ENCODE peak calls at places on chromosomes 1 and 21, in four cellular contexts. One of them, this sample, is unnamed.

GRCh38 chr1:76073471-76073870 is 1.1 kb upstream of the ST6GALNAC3 start:
- DNase-seq in mesendoderm: peak; percentile 62
- DNase-seq in body of pancreas: no peak
- DNase-seq in Karpas-422: no peak
- DNase-seq in this sample: peak; percentile 23

GRCh38 chr1:175313672-175314225 is 121.2 kb upstream of the KIAA0040 start:
- DNase-seq in mesendoderm: no peak
- DNase-seq in body of pancreas: no peak
- DNase-seq in Karpas-422: no peak
- DNase-seq in this sample: peak; percentile 9

GRCh38 chr1:31413405-31414005 is 492 bp downstream of the SERINC2 start:
- DNase-seq in mesendoderm: peak; percentile 51
- DNase-seq in body of pancreas: peak; percentile 80
- DNase-seq in Karpas-422: no peak
- DNase-seq in this sample: peak; percentile 87

GRCh38 chr1:28631713-28632112 is 11.2 kb downstream of the TAF12 start:
- DNase-seq in mesendoderm: no peak
- DNase-seq in body of pancreas: no peak
- DNase-seq in Karpas-422: no peak
- DNase-seq in this sample: no peak

GRCh38 chr1:1422465-1423244 is 1.6 kb upstream of the ANKRD65 start:
- DNase-seq in mesendoderm: peak; percentile 99
- DNase-seq in body of pancreas: no peak
- DNase-seq in Karpas-422: peak; percentile 71
- DNase-seq in this sample: peak; percentile 69

GRCh38 chr21:29441651-29442050 is 142.9 kb downstream of the BACH1 start:
- DNase-seq in mesendoderm: no peak
- DNase-seq in body of pancreas: no peak
- DNase-seq in Karpas-422: no peak
- DNase-seq in this sample: no peak

GRCh38 chr1:173042806-173043205 is 7.9 kb downstream of the TNFSF18 start:
- DNase-seq in mesendoderm: peak; percentile 35
- DNase-seq in body of pancreas: no peak
- DNase-seq in Karpas-422: no peak
- DNase-seq in this sample: no peak

GRCh38 chr1:180267761-180268555 is 37.9 kb downstream of the LHX4 start:
- DNase-seq in mesendoderm: no peak
- DNase-seq in body of pancreas: no peak
- DNase-seq in Karpas-422: no peak
- DNase-seq in this sample: no peak

GRCh38 chr1:20430355-20431290 is 55.4 kb downstream of the CAMK2N1 start:
- DNase-seq in mesendoderm: peak; percentile 82
- DNase-seq in body of pancreas: peak; percentile 15
- DNase-seq in Karpas-422: peak; percentile 77
- DNase-seq in this sample: peak; percentile 62

GRCh38 chr1:19765623-19766022 is 34.1 kb downstream of the TMCO4 start:
- DNase-seq in mesendoderm: peak; percentile 94
- DNase-seq in body of pancreas: no peak
- DNase-seq in Karpas-422: no peak
- DNase-seq in this sample: peak; percentile 99

GRCh38 chr1:27253611-27254010 is 19.2 kb downstream of the WDTC1 start:
- DNase-seq in mesendoderm: no peak
- DNase-seq in body of pancreas: no peak
- DNase-seq in Karpas-422: peak; percentile 68
- DNase-seq in this sample: no peak

GRCh38 chr1:118716775-118717174 is 271.4 kb downstream of the TBX15 start:
- DNase-seq in mesendoderm: peak; percentile 17
- DNase-seq in body of pancreas: no peak
- DNase-seq in Karpas-422: no peak
- DNase-seq in this sample: peak; percentile 25

GRCh38 chr1:41698916-41699860 is 214.7 kb upstream of the EDN2 start:
- DNase-seq in mesendoderm: no peak
- DNase-seq in body of pancreas: no peak
- DNase-seq in Karpas-422: no peak
- DNase-seq in this sample: no peak

GRCh38 chr1:87872692-87873091 is 544.0 kb downstream of the LMO4 start:
- DNase-seq in mesendoderm: no peak
- DNase-seq in body of pancreas: no peak
- DNase-seq in Karpas-422: peak; percentile 58
- DNase-seq in this sample: no peak

GRCh38 chr1:174217787-174218574 is 58.7 kb downstream of the RABGAP1L start:
- DNase-seq in mesendoderm: peak; percentile 34
- DNase-seq in body of pancreas: no peak
- DNase-seq in Karpas-422: peak; percentile 75
- DNase-seq in this sample: peak; percentile 55

GRCh38 chr21:36048357-36048756 is 12.0 kb downstream of the SETD4 start:
- DNase-seq in mesendoderm: no peak
- DNase-seq in body of pancreas: no peak
- DNase-seq in Karpas-422: no peak
- DNase-seq in this sample: no peak
- H3K36me3 ChIP-seq in mesendoderm: peaks cover 23% of the 10 kb centered on the region
- H3K36me3 ChIP-seq in body of pancreas: peaks cover 29% of the 10 kb centered on the region
- H3K36me3 ChIP-seq in Karpas-422: peaks cover 31% of the 10 kb centered on the region
- H3K36me3 ChIP-seq in this sample: peaks cover 66% of the 10 kb centered on the region

GRCh38 chr1:36258960-36259344 is 34.7 kb downstream of the THRAP3 start:
- DNase-seq in mesendoderm: no peak
- DNase-seq in body of pancreas: no peak
- DNase-seq in Karpas-422: no peak
- DNase-seq in this sample: no peak
- H3K4me1 ChIP-seq in mesendoderm: no peaks in the 10 kb centered on the region
- H3K4me1 ChIP-seq in body of pancreas: peaks cover 29% of the 10 kb centered on the region
- H3K4me1 ChIP-seq in Karpas-422: peaks cover 73% of the 10 kb centered on the region
- H3K4me1 ChIP-seq in this sample: no peaks in the 10 kb centered on the region

GRCh38 chr1:244852694-244853093 is 11.6 kb downstream of the HNRNPU start:
- DNase-seq in mesendoderm: no peak
- DNase-seq in body of pancreas: no peak
- DNase-seq in Karpas-422: peak; percentile 41
- DNase-seq in this sample: no peak

GRCh38 chr1:244849189-244849866 is 13.9 kb downstream of the COX20 start:
- DNase-seq in mesendoderm: no peak
- DNase-seq in body of pancreas: no peak
- DNase-seq in Karpas-422: no peak
- DNase-seq in this sample: no peak

GRCh38 chr1:244850099-244850852 is 14.1 kb downstream of the HNRNPU start:
- DNase-seq in mesendoderm: no peak
- DNase-seq in body of pancreas: no peak
- DNase-seq in Karpas-422: no peak
- DNase-seq in this sample: no peak

GRCh38 chr1:244850896-244851295 is 13.4 kb downstream of the HNRNPU start:
- DNase-seq in mesendoderm: no peak
- DNase-seq in body of pancreas: no peak
- DNase-seq in Karpas-422: peak; percentile 41
- DNase-seq in this sample: no peak

DNA sequence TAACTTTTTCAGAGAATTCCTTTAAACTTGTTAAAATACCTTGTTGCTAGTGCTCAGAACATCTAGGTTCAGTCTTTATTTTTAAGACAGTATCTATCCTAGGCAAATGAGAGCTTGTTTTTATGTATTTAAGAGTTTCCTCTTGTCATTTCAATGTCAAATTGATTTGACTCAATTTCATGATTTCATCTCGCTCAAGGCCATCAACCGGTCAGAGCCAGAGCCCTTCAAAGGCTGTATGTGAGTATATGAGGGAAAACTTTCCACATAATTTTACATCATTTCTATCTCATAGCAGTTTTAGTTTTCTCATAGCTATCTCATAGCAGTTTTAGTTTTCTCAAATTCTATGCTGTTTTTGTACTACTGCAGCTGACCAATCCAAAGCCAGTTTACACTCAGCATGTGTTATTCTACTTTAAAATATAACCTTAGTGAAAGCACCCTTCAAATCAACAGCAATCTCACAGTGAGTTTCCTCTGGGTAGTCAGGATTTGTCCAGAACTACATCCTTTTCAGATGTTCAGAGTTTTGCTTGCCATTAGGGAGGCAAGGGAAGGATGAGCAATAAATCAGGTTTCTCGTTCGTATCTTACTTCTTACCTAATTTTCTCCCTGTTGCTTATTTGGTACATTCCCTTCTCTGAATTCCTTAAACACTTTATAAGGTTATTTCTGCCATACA is 12.7 kb downstream of the HNRNPU start:
- DNase-seq in mesendoderm: no peak
- DNase-seq in body of pancreas: no peak
- DNase-seq in Karpas-422: peak; percentile 45
- DNase-seq in this sample: no peak
- H3K36me3 ChIP-seq in mesendoderm: peaks cover 10% of the 10 kb centered on the region
- H3K36me3 ChIP-seq in body of pancreas: peaks cover 25% of the 10 kb centered on the region
- H3K36me3 ChIP-seq in Karpas-422: peaks cover 97% of the 10 kb centered on the region
- H3K36me3 ChIP-seq in this sample: peaks cover 95% of the 10 kb centered on the region

DNA sequence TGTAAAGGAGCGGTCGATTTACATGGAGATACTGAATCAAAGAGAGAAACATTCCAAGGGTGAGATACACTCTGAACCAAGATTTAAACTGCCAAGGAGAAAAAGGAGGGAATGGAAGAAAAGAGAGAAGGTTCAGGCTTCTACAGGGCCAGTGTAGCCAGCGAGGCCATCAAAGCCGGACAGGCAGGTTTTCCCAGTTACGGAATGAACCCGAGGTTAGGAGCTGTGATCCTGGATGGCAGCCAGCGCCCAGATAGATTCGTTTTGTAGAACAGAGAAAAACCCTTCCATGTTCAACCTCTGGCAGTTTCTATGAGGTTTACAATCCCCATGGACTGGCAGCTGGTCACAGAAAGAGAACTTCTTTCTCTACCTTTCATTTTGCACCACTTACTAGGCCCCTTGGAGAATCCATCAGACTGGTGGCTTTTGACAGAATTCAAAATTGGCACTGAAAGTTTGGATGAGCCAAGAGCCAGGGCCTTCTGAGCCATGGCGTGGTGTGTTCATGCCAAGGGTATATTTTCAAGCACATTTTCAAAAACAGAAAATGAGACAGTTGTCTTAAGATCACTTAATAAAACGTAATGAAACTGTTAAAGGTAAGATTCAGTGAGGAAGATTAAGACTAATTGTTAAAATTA is 171.5 kb downstream of the RUNX1 start:
- DNase-seq in mesendoderm: no peak
- DNase-seq in body of pancreas: peak; percentile 89
- DNase-seq in Karpas-422: no peak
- DNase-seq in this sample: no peak
- H3K4me1 ChIP-seq in mesendoderm: no peaks in the 10 kb centered on the region
- H3K4me1 ChIP-seq in body of pancreas: peaks cover 18% of the 10 kb centered on the region
- H3K4me1 ChIP-seq in Karpas-422: peaks cover 39% of the 10 kb centered on the region
- H3K4me1 ChIP-seq in this sample: peaks cover 9% of the 10 kb centered on the region

DNA sequence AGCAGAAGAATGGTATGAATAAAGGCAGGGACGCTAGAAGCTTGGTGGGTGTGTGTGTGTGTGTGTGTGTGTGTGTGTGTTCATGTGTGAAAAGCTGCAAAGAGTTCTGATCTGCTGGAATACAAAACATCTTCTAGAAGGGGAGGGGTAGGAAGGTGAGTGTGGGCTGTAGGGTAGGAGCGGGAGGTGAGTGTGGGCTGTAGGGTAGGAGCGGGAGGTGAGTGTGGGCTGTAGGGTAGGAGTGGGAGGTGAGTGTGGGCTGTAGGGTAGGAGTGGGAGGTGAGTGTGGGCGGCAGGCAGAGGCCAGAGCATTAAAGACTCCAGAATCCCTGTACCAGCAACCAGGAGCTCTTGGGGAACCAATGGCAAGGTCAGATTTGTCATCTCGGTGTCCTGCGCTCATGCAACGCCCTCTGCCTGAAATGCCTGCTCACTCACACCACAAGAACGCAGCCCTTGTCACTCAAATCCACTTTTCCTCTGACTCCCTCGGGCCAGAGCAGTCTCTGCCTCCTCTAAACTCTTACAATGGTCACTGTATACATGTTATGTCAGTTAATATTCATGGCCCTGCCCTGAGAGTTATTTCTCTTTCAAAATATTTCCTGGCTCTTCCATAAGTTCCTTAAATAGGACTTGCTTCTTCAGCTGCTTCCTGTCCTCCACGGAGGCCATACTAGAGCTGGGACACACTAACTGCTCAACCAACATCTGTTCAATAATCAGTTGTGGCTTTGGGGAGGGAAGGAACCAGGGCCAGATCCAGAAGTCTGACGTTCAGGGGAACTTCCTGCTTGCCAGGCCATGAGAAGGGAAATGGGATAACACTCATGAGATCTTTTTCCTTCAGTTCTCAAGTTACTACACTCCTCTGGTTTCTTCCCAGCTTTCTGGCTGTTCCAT is 53.6 kb upstream of the ZNF644 start:
- DNase-seq in mesendoderm: no peak
- DNase-seq in body of pancreas: no peak
- DNase-seq in Karpas-422: no peak
- DNase-seq in this sample: no peak
- H3K36me3 ChIP-seq in mesendoderm: no peaks in the 10 kb centered on the region
- H3K36me3 ChIP-seq in body of pancreas: no peaks in the 10 kb centered on the region
- H3K36me3 ChIP-seq in Karpas-422: no peaks in the 10 kb centered on the region
- H3K36me3 ChIP-seq in this sample: no peaks in the 10 kb centered on the region

GRCh38 chr1:155309423-155310021 is 856 bp downstream of the FDPS start:
- DNase-seq in mesendoderm: peak; percentile 69
- DNase-seq in body of pancreas: peak; percentile 54
- DNase-seq in Karpas-422: no peak
- DNase-seq in this sample: peak; percentile 22

GRCh38 chr1:155305881-155306391 is 2.7 kb upstream of the FDPS start:
- DNase-seq in mesendoderm: no peak
- DNase-seq in body of pancreas: no peak
- DNase-seq in Karpas-422: no peak
- DNase-seq in this sample: no peak

GRCh38 chr1:155304558-155305063 is 3.4 kb upstream of the PKLR start:
- DNase-seq in mesendoderm: no peak
- DNase-seq in body of pancreas: no peak
- DNase-seq in Karpas-422: no peak
- DNase-seq in this sample: no peak

GRCh38 chr1:155308493-155309422 is at the start of gene FDPS:
- DNase-seq in mesendoderm: peak; percentile 99
- DNase-seq in body of pancreas: peak; percentile 98
- DNase-seq in Karpas-422: peak; percentile 99
- DNase-seq in this sample: peak; percentile 98

DNA sequence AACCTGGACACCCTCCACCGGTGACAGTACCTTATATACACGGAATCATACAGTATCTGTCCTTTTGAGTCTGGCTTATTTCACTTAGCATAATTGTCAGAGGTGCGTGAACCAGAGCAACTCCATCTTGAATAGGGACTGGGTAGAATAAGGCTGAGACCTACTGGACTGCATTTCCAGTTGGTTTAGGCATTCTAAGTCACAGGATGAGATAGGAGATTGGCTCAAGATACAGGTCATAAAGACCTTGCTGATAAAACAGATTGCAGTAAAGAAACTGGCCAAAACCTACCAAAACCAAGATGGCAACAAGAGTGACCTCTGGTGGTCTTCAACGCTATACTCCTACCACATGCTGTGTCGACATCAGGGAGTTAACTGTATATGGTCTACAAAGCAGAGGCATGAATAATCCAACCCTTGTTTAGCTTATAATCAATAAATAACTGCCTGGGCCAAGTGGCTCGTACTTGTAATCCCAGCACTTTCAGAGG is 1.4 kb upstream of the FDPS start:
- DNase-seq in mesendoderm: peak; percentile 86
- DNase-seq in body of pancreas: no peak
- DNase-seq in Karpas-422: peak; percentile 82
- DNase-seq in this sample: peak; percentile 58
- H3K4me1 ChIP-seq in mesendoderm: no peaks in the 10 kb centered on the region
- H3K4me1 ChIP-seq in body of pancreas: peaks cover 31% of the 10 kb centered on the region
- H3K4me1 ChIP-seq in Karpas-422: peaks cover 28% of the 10 kb centered on the region
- H3K4me1 ChIP-seq in this sample: peaks cover 3% of the 10 kb centered on the region

This sample was measured in SJCRH30.